ENCODE peak calls at places on chromosome 1, in nine cellular contexts. T, P, O, F, M, I, Q, A and X are unnamed samples.

GRCh38 chr1:223504741-223505140 is 111.5 kb downstream of the CCDC185 start:
- DNase-seq in T (no peak), P (no peak), O (no peak), F (no peak), M (no peak), I (no peak), Q (peak; percentile 48), A (no peak), X (no peak)

GRCh38 chr1:207004931-207005830 is 27.4 kb downstream of the C1orf116 start:
- DNase-seq in T (no peak), P (no peak), O (peak; percentile 74), F (no peak), M (no peak), I (peak; percentile 88), Q (peak; percentile 86), A (no peak), X (peak; percentile 63)

GRCh38 chr1:7395251-7395650 is 375.8 kb upstream of the VAMP3 start:
- DNase-seq in T (no peak), P (no peak), O (no peak), F (no peak), M (no peak), I (no peak), Q (no peak), A (no peak), X (no peak)

GRCh38 chr1:220038640-220039039 is 7.7 kb downstream of the EPRS1 start:
- DNase-seq in T (no peak), P (no peak), O (no peak), F (no peak), M (no peak), I (no peak), Q (no peak), A (no peak), X (no peak)

GRCh38 chr1:185438936-185439335 is 121.9 kb upstream of the IVNS1ABP start:
- DNase-seq in T (no peak), P (no peak), O (no peak), F (no peak), M (no peak), I (no peak), Q (no peak), A (no peak), X (no peak)

GRCh38 chr1:11682287-11682771 is 1.4 kb upstream of the MAD2L2 start:
- DNase-seq in T (no peak), P (no peak), O (no peak), F (no peak), M (no peak), I (no peak), Q (no peak), A (no peak), X (no peak)

GRCh38 chr1:203156280-203156679 is 19.3 kb downstream of the MYBPH start:
- DNase-seq in T (no peak), P (no peak), O (no peak), F (no peak), M (no peak), I (no peak), Q (no peak), A (no peak), X (no peak)

GRCh38 chr1:70840260-70840953 is 207.2 kb downstream of the PTGER3 start:
- DNase-seq in T (no peak), P (no peak), O (no peak), F (no peak), M (no peak), I (no peak), Q (no peak), A (no peak), X (no peak)

GRCh38 chr1:12181568-12181967 is 14.8 kb downstream of the TNFRSF1B start:
- DNase-seq in T (no peak), P (no peak), O (no peak), F (no peak), M (no peak), I (no peak), Q (no peak), A (no peak), X (no peak)

GRCh38 chr1:90591970-90592356 is 125.1 kb downstream of the BARHL2 start:
- DNase-seq in T (no peak), P (no peak), O (no peak), F (no peak), M (no peak), I (no peak), Q (no peak), A (no peak), X (no peak)

GRCh38 chr1:87980494-87980893 is 651.8 kb downstream of the LMO4 start:
- DNase-seq in T (no peak), P (no peak), O (no peak), F (no peak), M (no peak), I (no peak), Q (no peak), A (peak; percentile 38), X (no peak)

GRCh38 chr1:109137959-109138757 is 24.2 kb downstream of the ELAPOR1 start:
- DNase-seq in T (no peak), P (no peak), O (no peak), F (no peak), M (no peak), I (no peak), Q (peak; percentile 58), A (peak; percentile 42), X (peak; percentile 69)

GRCh38 chr1:51583532-51583931 is 33.4 kb upstream of the OSBPL9 start:
- DNase-seq in T (no peak), P (no peak), O (no peak), F (peak; percentile 67), M (peak; percentile 79), I (no peak), Q (peak; percentile 48), A (peak; percentile 78), X (no peak)

GRCh38 chr1:109425391-109425790 is 857 bp downstream of the PSMA5 start:
- DNase-seq in T (peak; percentile 8), P (no peak), O (no peak), F (no peak), M (no peak), I (no peak), Q (no peak), A (no peak), X (no peak)

GRCh38 chr1:156767101-156767878 is at the start of gene PRCC:
- DNase-seq in T (peak; percentile 79), P (peak; percentile 95), O (peak; percentile 99), F (peak; percentile 97), M (peak; percentile 97), I (peak; percentile 100), Q (peak; percentile 99), A (peak; percentile 99), X (peak; percentile 97)

GRCh38 chr1:1788136-1788535 is 9.9 kb upstream of the NADK start:
- DNase-seq in T (no peak), P (no peak), O (no peak), F (no peak), M (no peak), I (no peak), Q (no peak), A (no peak), X (no peak)

GRCh38 chr1:199243423-199244061 is 604.7 kb downstream of the PTPRC start:
- DNase-seq in T (peak; percentile 25), P (no peak), O (peak; percentile 48), F (no peak), M (no peak), I (peak; percentile 34), Q (peak; percentile 67), A (no peak), X (peak; percentile 59)

GRCh38 chr1:64469121-64469520 is 808 bp upstream of the CACHD1 start:
- DNase-seq in T (no peak), P (no peak), O (no peak), F (no peak), M (no peak), I (no peak), Q (no peak), A (no peak), X (no peak)

GRCh38 chr1:64471218-64471719 is 1.3 kb downstream of the CACHD1 start:
- DNase-seq in T (no peak), P (no peak), O (no peak), F (peak; percentile 53), M (peak; percentile 66), I (no peak), Q (peak; percentile 48), A (peak; percentile 25), X (peak; percentile 54)

GRCh38 chr1:64470670-64471217 is 815 bp downstream of the CACHD1 start:
- DNase-seq in T (peak; percentile 35), P (no peak), O (no peak), F (no peak), M (peak; percentile 65), I (peak; percentile 6), Q (peak; percentile 47), A (peak; percentile 8), X (no peak)

GRCh38 chr1:64469614-64469976 is 334 bp upstream of the CACHD1 start:
- DNase-seq in T (no peak), P (no peak), O (no peak), F (no peak), M (no peak), I (no peak), Q (no peak), A (peak; percentile 4), X (no peak)

DNA sequence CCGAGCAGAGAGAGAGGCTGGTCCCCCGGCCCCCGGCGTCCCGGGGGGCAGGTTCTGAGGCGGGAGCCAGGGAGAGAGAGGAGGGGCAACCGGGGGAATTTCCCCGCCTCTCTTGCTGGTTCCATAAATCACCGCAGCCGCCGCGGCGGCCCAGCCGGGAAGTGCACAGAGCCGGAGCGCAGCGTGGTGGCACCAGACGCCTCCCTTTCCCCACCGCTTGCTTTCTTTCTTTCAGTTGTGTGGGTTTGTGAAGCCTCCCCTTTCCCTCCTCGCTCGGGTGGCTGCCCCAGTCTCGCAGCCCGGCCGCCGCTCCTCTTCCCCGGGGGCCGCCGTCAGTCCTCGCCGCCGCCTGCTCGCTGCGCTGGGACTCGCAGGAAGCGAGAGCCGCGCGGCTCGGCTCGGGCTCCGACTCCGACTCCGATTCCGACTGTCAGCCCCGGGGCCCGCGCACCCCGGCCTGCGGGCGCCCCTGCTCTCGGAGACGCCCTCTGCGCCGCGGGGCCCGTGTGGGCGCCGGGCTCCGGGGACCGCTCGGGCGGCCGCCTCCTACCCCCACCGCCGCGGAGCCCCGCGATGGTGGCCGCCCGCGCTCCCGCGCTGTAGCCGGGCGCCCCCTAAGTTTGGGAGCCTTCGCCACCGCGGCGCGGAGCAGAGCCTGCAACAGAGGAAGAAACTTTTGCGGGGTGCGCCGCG is at the start of gene CACHD1:
- DNase-seq in T (peak; percentile 67), P (no peak), O (peak; percentile 52), F (peak; percentile 69), M (peak; percentile 88), I (peak; percentile 69), Q (peak; percentile 77), A (peak; percentile 81), X (peak; percentile 78)
- TF ChIP-seq POLR2A in T (no peak), P (no peak), O (peak; percentile 91), F (no peak), M (no peak), I (peak; percentile 72), Q (no peak), A (peak; percentile 72), X (peak; percentile 75)

GRCh38 chr1:62783736-62784508 is at the start of gene ATG4C:
- DNase-seq in T (peak; percentile 80), P (peak; percentile 89), O (peak; percentile 96), F (peak; percentile 90), M (peak; percentile 92), I (peak; percentile 99), Q (peak; percentile 99), A (peak; percentile 98), X (peak; percentile 94)
- TF ChIP-seq POLR2A in T (peak; percentile 96), P (no peak), O (peak; percentile 89), F (no peak), M (peak; percentile 29), I (peak; percentile 78), Q (peak; percentile 25), A (peak; percentile 28), X (peak; percentile 67)

GRCh38 chr1:234987415-234988159 is 141.1 kb downstream of the TOMM20 start:
- DNase-seq in T (no peak), P (no peak), O (no peak), F (peak; percentile 84), M (peak; percentile 85), I (peak; percentile 89), Q (peak; percentile 79), A (peak; percentile 71), X (peak; percentile 87)
- TF ChIP-seq POLR2A in T (no peak), P (no peak), O (no peak), F (peak; percentile 32), M (no peak), I (no peak), Q (no peak), A (no peak), X (peak; percentile 67)

GRCh38 chr1:84689514-84690396 is 506 bp downstream of the SSX2IP start:
- DNase-seq in T (no peak), P (no peak), O (no peak), F (peak; percentile 55), M (no peak), I (peak; percentile 39), Q (peak; percentile 75), A (peak; percentile 35), X (peak; percentile 64)
- TF ChIP-seq POLR2A in T (no peak), P (no peak), O (no peak), F (no peak), M (no peak), I (no peak), Q (no peak), A (no peak), X (no peak)